ENCODE peak calls at places on chromosomes 7 and 10, in five cellular contexts. One of them, this sample, is unnamed.

GRCh38 chr7:112422842-112423496 is 27.3 kb upstream of the IFRD1 start:
- DNase-seq in ELF-1: peak; percentile 97
- DNase-seq in brain microvascular endothelial cell: peak; percentile 84
- DNase-seq in activated CD8-positive, alpha-beta memory T cell treated with anti-CD3 and anti-CD28 coated beads for 48 hours: no peak
- DNase-seq in T-helper 2 cell: no peak
- DNase-seq in this sample: no peak

GRCh38 chr7:107551936-107552335 is 11.8 kb downstream of the COG5 start:
- DNase-seq in ELF-1: no peak
- DNase-seq in brain microvascular endothelial cell: no peak
- DNase-seq in activated CD8-positive, alpha-beta memory T cell treated with anti-CD3 and anti-CD28 coated beads for 48 hours: no peak
- DNase-seq in T-helper 2 cell: no peak
- DNase-seq in this sample: no peak

GRCh38 chr7:45593877-45594276 is 19.7 kb downstream of the ADCY1 start:
- DNase-seq in ELF-1: no peak
- DNase-seq in brain microvascular endothelial cell: no peak
- DNase-seq in activated CD8-positive, alpha-beta memory T cell treated with anti-CD3 and anti-CD28 coated beads for 48 hours: no peak
- DNase-seq in T-helper 2 cell: no peak
- DNase-seq in this sample: peak; percentile 28

GRCh38 chr10:52004342-52004949 is 305.1 kb upstream of the CSTF2T start:
- DNase-seq in ELF-1: no peak
- DNase-seq in brain microvascular endothelial cell: peak; percentile 27
- DNase-seq in activated CD8-positive, alpha-beta memory T cell treated with anti-CD3 and anti-CD28 coated beads for 48 hours: no peak
- DNase-seq in T-helper 2 cell: no peak
- DNase-seq in this sample: no peak

GRCh38 chr10:78419481-78420265 is 386.0 kb downstream of the RPS24 start:
- DNase-seq in ELF-1: no peak
- DNase-seq in brain microvascular endothelial cell: no peak
- DNase-seq in activated CD8-positive, alpha-beta memory T cell treated with anti-CD3 and anti-CD28 coated beads for 48 hours: no peak
- DNase-seq in T-helper 2 cell: no peak
- DNase-seq in this sample: no peak

GRCh38 chr10:34715511-34716187 is 99.4 kb downstream of the PARD3 start:
- DNase-seq in ELF-1: no peak
- DNase-seq in brain microvascular endothelial cell: peak; percentile 18
- DNase-seq in activated CD8-positive, alpha-beta memory T cell treated with anti-CD3 and anti-CD28 coated beads for 48 hours: no peak
- DNase-seq in T-helper 2 cell: no peak
- DNase-seq in this sample: no peak

GRCh38 chr7:132117181-132117580 is 459.1 kb downstream of the PLXNA4 start:
- DNase-seq in ELF-1: no peak
- DNase-seq in brain microvascular endothelial cell: peak; percentile 40
- DNase-seq in activated CD8-positive, alpha-beta memory T cell treated with anti-CD3 and anti-CD28 coated beads for 48 hours: no peak
- DNase-seq in T-helper 2 cell: no peak
- DNase-seq in this sample: no peak

GRCh38 chr7:99837649-99838361 is 10.0 kb downstream of the CYP3A43 start:
- DNase-seq in ELF-1: no peak
- DNase-seq in brain microvascular endothelial cell: no peak
- DNase-seq in activated CD8-positive, alpha-beta memory T cell treated with anti-CD3 and anti-CD28 coated beads for 48 hours: no peak
- DNase-seq in T-helper 2 cell: no peak
- DNase-seq in this sample: no peak

GRCh38 chr7:149799397-149800168 is 26.2 kb upstream of the ZNF467 start:
- DNase-seq in ELF-1: peak; percentile 46
- DNase-seq in brain microvascular endothelial cell: no peak
- DNase-seq in activated CD8-positive, alpha-beta memory T cell treated with anti-CD3 and anti-CD28 coated beads for 48 hours: peak; percentile 43
- DNase-seq in T-helper 2 cell: peak; percentile 51
- DNase-seq in this sample: peak; percentile 72

GRCh38 chr7:7799138-7799537 is 80.7 kb upstream of the RPA3 start:
- DNase-seq in ELF-1: peak; percentile 12
- DNase-seq in brain microvascular endothelial cell: peak; percentile 4
- DNase-seq in activated CD8-positive, alpha-beta memory T cell treated with anti-CD3 and anti-CD28 coated beads for 48 hours: no peak
- DNase-seq in T-helper 2 cell: no peak
- DNase-seq in this sample: no peak

This sample was measured in stimulated activated effector memory CD8-positive, alpha-beta T cell treated with anti-CD3 and anti-CD28 coated beads, Interleukin-12 subunit alpha, Interleukin-12 subunit beta, amount 100 ng/mL, for 72 hours.